ENCODE peak calls at places on chromosomes 11 and 22, in four cellular contexts. One of them, this sample, is unnamed.

GRCh38 chr11:18307461-18308139 is 14.3 kb downstream of the HPS5 start:
- DNase-seq in pancreas: no peak
- DNase-seq in left ventricle myocardium inferior: no peak
- DNase-seq in Panc1: no peak
- DNase-seq in this sample: no peak

GRCh38 chr22:45742866-45743450 is 71.3 kb downstream of the ATXN10 start:
- DNase-seq in pancreas: no peak
- DNase-seq in left ventricle myocardium inferior: no peak
- DNase-seq in Panc1: no peak
- DNase-seq in this sample: peak; percentile 74

GRCh38 chr11:506950-507726 is at the start of gene RNH1:
- DNase-seq in pancreas: peak; percentile 100
- DNase-seq in left ventricle myocardium inferior: peak; percentile 99
- DNase-seq in Panc1: peak; percentile 46
- DNase-seq in this sample: peak; percentile 98

GRCh38 chr11:78832226-78832947 is 257.7 kb upstream of the NARS2 start:
- DNase-seq in pancreas: no peak
- DNase-seq in left ventricle myocardium inferior: no peak
- DNase-seq in Panc1: no peak
- DNase-seq in this sample: no peak

GRCh38 chr11:47241740-47242400 is 6.7 kb downstream of the ACP2 start:
- DNase-seq in pancreas: no peak
- DNase-seq in left ventricle myocardium inferior: no peak
- DNase-seq in Panc1: peak; percentile 25
- DNase-seq in this sample: no peak

GRCh38 chr11:43523632-43524031 is 156.9 kb upstream of the HSD17B12 start:
- DNase-seq in pancreas: no peak
- DNase-seq in left ventricle myocardium inferior: no peak
- DNase-seq in Panc1: no peak
- DNase-seq in this sample: no peak

GRCh38 chr11:27497284-27497866 is 9.2 kb downstream of the LIN7C start:
- DNase-seq in pancreas: no peak
- DNase-seq in left ventricle myocardium inferior: no peak
- DNase-seq in Panc1: no peak
- DNase-seq in this sample: no peak

GRCh38 chr11:75198278-75198948 is 42.2 kb upstream of the TPBGL start:
- DNase-seq in pancreas: no peak
- DNase-seq in left ventricle myocardium inferior: no peak
- DNase-seq in Panc1: no peak
- DNase-seq in this sample: no peak

GRCh38 chr11:30855383-30856006 is 269.3 kb upstream of the MPPED2 start:
- DNase-seq in pancreas: no peak
- DNase-seq in left ventricle myocardium inferior: no peak
- DNase-seq in Panc1: peak; percentile 1
- DNase-seq in this sample: no peak

GRCh38 chr11:129287920-129288319 is 87.7 kb upstream of the BARX2 start:
- DNase-seq in pancreas: no peak
- DNase-seq in left ventricle myocardium inferior: no peak
- DNase-seq in Panc1: no peak
- DNase-seq in this sample: no peak

GRCh38 chr11:46237248-46238077 is 40.0 kb upstream of the CREB3L1 start:
- DNase-seq in pancreas: peak; percentile 73
- DNase-seq in left ventricle myocardium inferior: peak; percentile 64
- DNase-seq in Panc1: peak; percentile 92
- DNase-seq in this sample: peak; percentile 71

GRCh38 chr11:22666700-22667439 is 459 bp downstream of the GAS2 start:
- DNase-seq in pancreas: peak; percentile 85
- DNase-seq in left ventricle myocardium inferior: peak; percentile 60
- DNase-seq in Panc1: no peak
- DNase-seq in this sample: no peak

GRCh38 chr11:44750440-44751005 is 23.8 kb downstream of the TSPAN18 start:
- DNase-seq in pancreas: no peak
- DNase-seq in left ventricle myocardium inferior: no peak
- DNase-seq in Panc1: no peak
- DNase-seq in this sample: no peak

GRCh38 chr11:124207102-124207792 is 24.1 kb downstream of the OR10D3 start:
- DNase-seq in pancreas: no peak
- DNase-seq in left ventricle myocardium inferior: no peak
- DNase-seq in Panc1: no peak
- DNase-seq in this sample: no peak

GRCh38 chr22:17785185-17786184 is 11.2 kb upstream of the BID start:
- DNase-seq in pancreas: peak; percentile 89
- DNase-seq in left ventricle myocardium inferior: peak; percentile 54
- DNase-seq in Panc1: peak; percentile 47
- DNase-seq in this sample: peak; percentile 50

GRCh38 chr11:78291754-78292108 is 103.0 kb downstream of the USP35 start:
- DNase-seq in pancreas: no peak
- DNase-seq in left ventricle myocardium inferior: no peak
- DNase-seq in Panc1: no peak
- DNase-seq in this sample: no peak

GRCh38 chr11:11843233-11843632 is 1.5 kb downstream of the USP47 start:
- DNase-seq in pancreas: no peak
- DNase-seq in left ventricle myocardium inferior: no peak
- DNase-seq in Panc1: no peak
- DNase-seq in this sample: no peak
- H3K4me1 ChIP-seq in pancreas: peaks cover 41% of the 10 kb centered on the region
- H3K4me1 ChIP-seq in left ventricle myocardium inferior: peaks cover 72% of the 10 kb centered on the region
- H3K4me1 ChIP-seq in Panc1: peaks cover 40% of the 10 kb centered on the region
- H3K4me1 ChIP-seq in this sample: peaks cover 15% of the 10 kb centered on the region

GRCh38 chr11:14373941-14374646 is 15.1 kb upstream of the RRAS2 start:
- DNase-seq in pancreas: no peak
- DNase-seq in left ventricle myocardium inferior: no peak
- DNase-seq in Panc1: no peak
- DNase-seq in this sample: no peak

GRCh38 chr11:14378171-14378570 is 19.2 kb upstream of the RRAS2 start:
- DNase-seq in pancreas: no peak
- DNase-seq in left ventricle myocardium inferior: no peak
- DNase-seq in Panc1: no peak
- DNase-seq in this sample: no peak

GRCh38 chr11:14372011-14372410 is 13.0 kb upstream of the RRAS2 start:
- DNase-seq in pancreas: no peak
- DNase-seq in left ventricle myocardium inferior: no peak
- DNase-seq in Panc1: no peak
- DNase-seq in this sample: no peak

GRCh38 chr11:14376920-14377319 is 17.9 kb upstream of the RRAS2 start:
- DNase-seq in pancreas: no peak
- DNase-seq in left ventricle myocardium inferior: no peak
- DNase-seq in Panc1: no peak
- DNase-seq in this sample: no peak

DNA sequence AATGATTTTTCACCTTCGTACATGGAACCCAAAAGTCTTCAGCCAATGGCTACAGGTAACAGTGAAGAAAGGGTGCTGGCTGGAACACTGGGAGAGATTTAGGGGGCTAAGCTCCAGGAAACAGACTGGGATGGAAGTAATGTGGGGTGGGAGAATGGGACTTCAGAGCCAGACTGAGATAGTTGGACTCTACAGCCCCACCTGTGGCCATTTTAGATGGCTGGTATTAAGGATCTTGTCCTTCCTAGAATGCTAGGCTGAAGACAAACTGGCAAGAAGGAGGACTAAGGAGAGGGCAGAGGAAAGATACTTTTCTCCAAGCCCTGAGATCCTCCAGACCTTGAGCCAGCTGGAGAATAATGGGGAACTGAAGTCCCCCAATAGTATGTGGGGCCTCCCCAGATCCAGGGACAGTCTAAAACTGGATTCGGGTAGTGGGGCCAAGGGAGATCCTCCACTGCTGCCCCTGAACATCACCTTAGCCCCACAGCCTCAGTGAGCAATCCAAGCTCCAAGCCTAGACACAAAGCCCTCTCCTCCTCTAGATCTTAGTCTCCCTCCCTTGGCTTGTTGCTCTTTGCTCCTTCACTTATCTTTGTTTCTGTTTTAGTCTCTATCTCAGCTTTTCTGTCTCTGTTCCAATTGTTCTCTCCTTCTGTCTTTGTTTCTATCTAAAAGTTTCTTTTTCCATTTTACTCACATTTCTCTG is 16.1 kb upstream of the RRAS2 start:
- DNase-seq in pancreas: no peak
- DNase-seq in left ventricle myocardium inferior: no peak
- DNase-seq in Panc1: no peak
- DNase-seq in this sample: no peak
- TF ChIP-seq CTCF in pancreas: no peak
- TF ChIP-seq CTCF in left ventricle myocardium inferior: no peak
- TF ChIP-seq CTCF in Panc1: peak; percentile 40
- TF ChIP-seq CTCF in this sample: no peak

DNA sequence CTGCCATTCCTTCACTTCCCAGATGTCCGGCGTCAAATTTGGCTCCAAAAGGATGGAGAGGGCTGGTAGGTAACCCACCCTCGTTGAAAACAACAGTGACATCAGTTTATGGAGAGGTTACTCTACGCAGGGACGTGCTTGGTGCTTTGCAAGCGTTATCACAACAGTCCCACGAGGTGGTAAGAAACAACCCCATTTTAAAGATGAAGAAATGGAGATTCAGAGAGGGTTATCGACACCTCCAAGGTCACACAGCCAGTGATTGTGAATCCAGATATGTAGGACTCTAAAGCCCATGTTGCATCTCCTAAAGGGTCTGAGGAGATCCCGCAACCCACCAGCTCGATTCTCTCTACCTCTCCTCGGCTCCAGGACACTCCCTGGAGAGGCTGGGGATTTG is 773 bp downstream of the MIAT start:
- DNase-seq in pancreas: no peak
- DNase-seq in left ventricle myocardium inferior: no peak
- DNase-seq in Panc1: no peak
- DNase-seq in this sample: no peak
- H3K4me1 ChIP-seq in pancreas: no peaks in the 10 kb centered on the region
- H3K4me1 ChIP-seq in left ventricle myocardium inferior: peaks cover 26% of the 10 kb centered on the region
- H3K4me1 ChIP-seq in Panc1: peaks cover 4% of the 10 kb centered on the region
- H3K4me1 ChIP-seq in this sample: no peaks in the 10 kb centered on the region

GRCh38 chr11:19763315-19763714 is 50.7 kb downstream of the NAV2 start:
- DNase-seq in pancreas: no peak
- DNase-seq in left ventricle myocardium inferior: no peak
- DNase-seq in Panc1: no peak
- DNase-seq in this sample: no peak
- TF ChIP-seq CTCF in pancreas: no peak
- TF ChIP-seq CTCF in left ventricle myocardium inferior: no peak
- TF ChIP-seq CTCF in Panc1: no peak
- TF ChIP-seq CTCF in this sample: no peak

This sample was measured in lung.